ENCODE peak calls at places on chromosomes 6 and 20, in six cellular contexts. N, Z, L, G, E and S are unnamed samples. For H3K4me1, the result is how much of the 10 kb centered on the place peaks cover.

GRCh38 chr6:26330835-26331808 is 33.9 kb upstream of the BTN3A2 start:
- DNase-seq in N (peak), Z (no peak), L (peak), G (peak), E (no peak), S (peak)

GRCh38 chr20:37053230-37053950 is 42.4 kb downstream of the RBL1 start:
- DNase-seq in N (no peak), Z (no peak), L (no peak), G (no peak), E (no peak), S (no peak)

GRCh38 chr6:151388997-151389639 is 2.2 kb downstream of the ZBTB2 start:
- DNase-seq in N (no peak), Z (no peak), L (no peak), G (no peak), E (no peak), S (no peak)

GRCh38 chr20:44075950-44076232 is 111.1 kb downstream of the JPH2 start:
- DNase-seq in N (peak), Z (no peak), L (no peak), G (no peak), E (no peak), S (no peak)

GRCh38 chr6:97978855-97979271 is 695.8 kb upstream of the MMS22L start:
- DNase-seq in N (peak), Z (peak), L (no peak), G (peak), E (peak), S (no peak)

GRCh38 chr6:125267806-125268523 is 33.8 kb downstream of the HDDC2 start:
- DNase-seq in N (no peak), Z (no peak), L (peak), G (no peak), E (no peak), S (no peak)

GRCh38 chr6:120355822-120356221 is 978.5 kb downstream of the TBC1D32 start:
- DNase-seq in N (no peak), Z (no peak), L (peak), G (no peak), E (no peak), S (peak)

GRCh38 chr20:21396921-21397340 is 395 bp downstream of the NKX2-4 start:
- DNase-seq in N (peak), Z (peak), L (no peak), G (peak), E (no peak), S (no peak)

GRCh38 chr20:24619212-24619611 is 149.8 kb downstream of the SYNDIG1 start:
- DNase-seq in N (no peak), Z (no peak), L (no peak), G (no peak), E (no peak), S (no peak)

GRCh38 chr6:158000530-158001307 is 19.1 kb downstream of the SYNJ2 start:
- DNase-seq in N (no peak), Z (no peak), L (no peak), G (no peak), E (no peak), S (no peak)

GRCh38 chr20:46157625-46158024 is 39.5 kb downstream of the CD40 start:
- DNase-seq in N (no peak), Z (no peak), L (no peak), G (no peak), E (no peak), S (no peak)

GRCh38 chr20:53574259-53574789 is 19.3 kb downstream of the ZNF217 start:
- DNase-seq in N (no peak), Z (no peak), L (no peak), G (no peak), E (no peak), S (no peak)

GRCh38 chr6:6912841-6913240 is 194.9 kb upstream of the RREB1 start:
- DNase-seq in N (no peak), Z (no peak), L (no peak), G (no peak), E (no peak), S (no peak)

GRCh38 chr20:4113996-4114603 is 98.7 kb upstream of the RNF24 start:
- DNase-seq in N (peak), Z (no peak), L (no peak), G (no peak), E (no peak), S (no peak)

GRCh38 chr6:109314313-109314712 is 68.0 kb downstream of the CD164 start:
- DNase-seq in N (no peak), Z (no peak), L (no peak), G (no peak), E (no peak), S (no peak)

GRCh38 chr6:111804627-111805235 is 68.5 kb downstream of the FYN start:
- DNase-seq in N (no peak), Z (no peak), L (no peak), G (no peak), E (no peak), S (peak)

GRCh38 chr6:129695373-129696027 is 14.5 kb downstream of the ARHGAP18 start:
- DNase-seq in N (no peak), Z (no peak), L (no peak), G (no peak), E (no peak), S (no peak)

GRCh38 chr6:111080713-111081112 is 6.6 kb upstream of the SLC16A10 start:
- DNase-seq in N (no peak), Z (no peak), L (peak), G (no peak), E (no peak), S (no peak)

GRCh38 chr20:12762725-12763124 is 246.0 kb upstream of the SPTLC3 start:
- DNase-seq in N (no peak), Z (no peak), L (peak), G (peak), E (no peak), S (no peak)

GRCh38 chr6:119541132-119541905 is 191.8 kb upstream of the MAN1A1 start:
- DNase-seq in N (no peak), Z (no peak), L (peak), G (no peak), E (peak), S (peak)

GRCh38 chr20:48831702-48832422 is 4.1 kb upstream of the PREX1 start:
- DNase-seq in N (no peak), Z (peak), L (peak), G (no peak), E (no peak), S (no peak)

GRCh38 chr6:13508711-13509705 is 21.6 kb upstream of the GFOD1 start:
- DNase-seq in N (peak), Z (no peak), L (no peak), G (peak), E (no peak), S (peak)

GRCh38 chr6:984031-984430 is 291.1 kb upstream of the EXOC2 start:
- DNase-seq in N (no peak), Z (no peak), L (no peak), G (no peak), E (no peak), S (no peak)

GRCh38 chr6:164826831-164827468 is 482.5 kb downstream of the C6orf118 start:
- DNase-seq in N (no peak), Z (no peak), L (no peak), G (no peak), E (no peak), S (peak)

GRCh38 chr20:34907616-34908469 is 31.4 kb downstream of the ACSS2 start:
- DNase-seq in N (no peak), Z (peak), L (peak), G (no peak), E (peak), S (peak)

GRCh38 chr6:105259912-105260889 is 80.4 kb upstream of the POPDC3 start:
- DNase-seq in N (no peak), Z (peak), L (no peak), G (no peak), E (no peak), S (peak)

GRCh38 chr6:47352169-47352568 is 42.5 kb upstream of the TNFRSF21 start:
- DNase-seq in N (no peak), Z (peak), L (no peak), G (peak), E (no peak), S (no peak)

GRCh38 chr20:57716893-57717292 is 7.1 kb upstream of the PMEPA1 start:
- DNase-seq in N (no peak), Z (no peak), L (no peak), G (no peak), E (no peak), S (no peak)

GRCh38 chr6:75262716-75263463 is 19.3 kb upstream of the COX7A2 start:
- DNase-seq in N (no peak), Z (no peak), L (no peak), G (no peak), E (no peak), S (no peak)

GRCh38 chr20:17796096-17796563 is 96.4 kb downstream of the BANF2 start:
- DNase-seq in N (no peak), Z (no peak), L (no peak), G (no peak), E (no peak), S (peak)

GRCh38 chr20:46027245-46027853 is 1.7 kb upstream of the SLC12A5 start:
- DNase-seq in N (peak), Z (peak), L (peak), G (peak), E (no peak), S (peak)

GRCh38 chr20:53642196-53643030 is 48.8 kb upstream of the ZNF217 start:
- DNase-seq in N (no peak), Z (peak), L (peak), G (peak), E (peak), S (peak)

GRCh38 chr6:15327271-15327670 is 81.4 kb downstream of the JARID2 start:
- DNase-seq in N (peak), Z (peak), L (no peak), G (no peak), E (peak), S (no peak)

GRCh38 chr20:32583581-32584045 is 1.5 kb downstream of the NOL4L start:
- DNase-seq in N (no peak), Z (peak), L (no peak), G (peak), E (no peak), S (no peak)

GRCh38 chr6:143884161-143884560 is 19.9 kb downstream of the ZC2HC1B start:
- DNase-seq in N (no peak), Z (no peak), L (no peak), G (no peak), E (no peak), S (no peak)

GRCh38 chr6:78533426-78533825 is 333.9 kb upstream of the IRAK1BP1 start:
- DNase-seq in N (no peak), Z (no peak), L (no peak), G (no peak), E (no peak), S (peak)

GRCh38 chr6:129192458-129192989 is 309.6 kb downstream of the LAMA2 start:
- DNase-seq in N (no peak), Z (no peak), L (no peak), G (peak), E (no peak), S (no peak)

GRCh38 chr6:75211920-75212590 is 6.2 kb upstream of the COL12A1 start:
- DNase-seq in N (no peak), Z (no peak), L (no peak), G (no peak), E (no peak), S (no peak)

DNA sequence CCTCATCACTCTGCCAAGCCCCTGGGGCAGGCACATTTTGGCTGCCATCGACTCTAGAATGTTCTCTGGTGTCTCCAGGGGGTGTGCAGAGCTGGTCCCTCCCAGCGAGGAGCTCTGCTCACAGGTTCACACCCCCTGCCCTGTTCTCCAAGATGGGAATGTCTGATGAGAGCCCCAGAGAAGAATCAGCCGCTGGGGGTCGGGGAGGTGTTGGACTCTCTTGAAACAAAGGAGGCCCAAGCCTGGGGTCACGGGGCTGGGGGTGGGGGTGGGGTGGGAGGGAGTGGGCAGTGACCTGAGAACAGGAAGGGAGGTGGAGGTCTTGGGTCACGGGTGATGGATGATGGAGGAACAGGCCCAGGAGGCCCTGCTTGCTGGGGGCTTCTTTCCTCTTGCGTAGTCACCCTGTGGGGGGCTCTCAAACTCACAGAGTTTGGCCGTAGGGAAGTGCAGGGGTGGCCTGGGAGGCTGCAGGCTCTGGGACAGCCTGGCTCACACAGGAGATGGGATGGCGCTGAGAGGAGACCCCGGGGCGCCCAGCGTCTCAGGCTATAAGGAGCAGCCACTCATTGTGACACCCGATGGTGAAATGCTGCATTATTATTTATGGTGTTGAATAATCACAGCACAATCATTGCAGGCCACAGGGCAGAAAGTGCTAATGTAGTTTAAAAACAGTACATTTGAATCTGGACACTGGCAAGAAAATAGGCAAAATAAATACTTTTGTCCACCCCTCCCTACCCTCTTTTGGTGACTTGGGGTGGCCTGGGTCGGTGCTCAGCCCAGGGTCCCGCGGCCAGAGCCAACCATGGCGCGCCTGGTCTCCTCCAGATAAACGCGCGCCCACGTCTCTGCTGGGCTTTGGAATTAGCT is 27.1 kb upstream of the BHLHE23 start:
- DNase-seq in N (no peak), Z (no peak), L (no peak), G (peak), E (no peak), S (no peak)
- TF ChIP-seq EZH2 in N (no peak), Z (no peak), L (no peak), G (no peak), E (no peak), S (no peak)

GRCh38 chr20:47357296-47358051 is 975 bp upstream of the ZMYND8 start:
- DNase-seq in N (peak), Z (peak), L (peak), G (peak), E (peak), S (peak)

GRCh38 chr20:47356526-47357295 is at the start of gene ZMYND8:
- DNase-seq in N (peak), Z (peak), L (peak), G (peak), E (peak), S (peak)

GRCh38 chr20:47354710-47355488 is 1.6 kb downstream of the ZMYND8 start:
- DNase-seq in N (no peak), Z (no peak), L (peak), G (no peak), E (no peak), S (no peak)

GRCh38 chr20:47355489-47356219 is 845 bp downstream of the ZMYND8 start:
- DNase-seq in N (no peak), Z (peak), L (no peak), G (no peak), E (no peak), S (no peak)

DNA sequence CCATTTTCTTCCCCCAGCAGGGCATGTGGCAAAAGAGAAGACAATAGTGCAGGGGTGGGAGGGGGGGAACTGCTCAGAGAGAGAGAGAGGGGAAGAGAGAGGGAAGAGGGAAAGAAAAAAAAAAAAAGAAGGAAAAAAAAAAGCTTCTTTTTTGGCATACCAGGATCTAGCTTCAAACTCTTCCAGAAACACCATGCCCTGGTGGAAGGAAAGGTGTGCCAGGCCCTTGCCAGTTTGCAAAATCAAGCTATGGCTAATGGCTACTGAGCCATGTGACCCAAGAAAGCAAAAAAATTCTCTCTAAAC is 326 bp downstream of the ZMYND8 start:
- DNase-seq in N (no peak), Z (no peak), L (no peak), G (no peak), E (no peak), S (no peak)
- H3K4me1 ChIP-seq in N (half or more), Z (half or more), L (half or more), G (half or more), E (half or more), S (half or more)

DNA sequence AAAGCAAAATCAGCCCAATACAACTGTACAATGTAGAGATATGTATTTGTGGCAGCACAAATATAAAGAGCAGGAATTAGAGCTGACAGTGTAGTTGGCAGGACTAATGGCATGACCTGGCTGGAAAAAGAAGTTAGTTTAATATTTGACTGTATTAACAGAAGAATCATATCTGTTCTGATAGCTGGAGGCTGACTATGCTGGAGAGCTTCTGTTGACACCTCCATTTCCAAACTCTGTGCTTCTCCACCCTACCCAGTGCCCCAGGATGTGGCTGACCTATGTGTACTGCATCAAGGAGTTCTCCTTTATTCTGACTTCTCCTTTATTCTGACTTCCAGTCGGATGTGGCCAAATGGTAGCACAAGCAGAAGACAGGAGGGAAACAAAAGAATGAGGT is 299.3 kb downstream of the PKHD1 start:
- DNase-seq in N (no peak), Z (no peak), L (no peak), G (no peak), E (no peak), S (no peak)
- TF ChIP-seq EZH2 in N (no peak), Z (no peak), L (no peak), G (no peak), E (no peak), S (no peak)

GRCh38 chr20:56607061-56607704 is 21.9 kb upstream of the TFAP2C start:
- DNase-seq in N (no peak), Z (no peak), L (no peak), G (peak), E (no peak), S (no peak)
- H3K4me1 ChIP-seq in N (under half), Z (under half), L (under half), G (under half), E (under half), S (under half)

DNA sequence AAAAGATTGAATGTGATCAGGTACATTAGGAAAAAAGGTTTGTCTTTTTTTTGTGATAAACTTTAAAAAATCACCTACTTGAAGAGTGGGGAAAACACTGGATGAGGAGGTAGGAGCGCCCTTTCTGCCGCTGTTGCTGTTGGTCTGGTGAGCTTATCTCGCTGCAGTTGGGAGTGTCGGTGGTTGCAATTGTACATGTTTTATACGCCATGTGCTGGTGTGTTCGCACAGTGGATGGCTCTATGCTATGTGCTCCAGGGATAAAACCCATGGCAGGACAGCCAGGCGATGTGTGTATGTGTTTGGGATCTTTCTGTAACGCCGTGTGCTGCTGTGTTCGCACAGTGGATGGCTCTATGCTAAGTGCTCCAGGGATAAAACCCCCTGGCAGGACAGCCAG is 1.7 kb downstream of the SLC22A3 start:
- DNase-seq in N (no peak), Z (no peak), L (no peak), G (no peak), E (no peak), S (no peak)
- TF ChIP-seq EZH2 in N (no peak), Z (no peak), L (no peak), G (no peak), E (no peak), S (no peak)